ENCODE peak calls at places on chromosome 18, in seven cellular contexts. One of them, this sample, is unnamed.

GRCh38 chr18:36284671-36285295 is 12.7 kb upstream of the FHOD3 start:
- DNase-seq in NCI-H226: no peak
- DNase-seq in B cell: peak
- DNase-seq in AG09309: no peak
- DNase-seq in activated T-cell treated with anti-CD3 and anti-CD28 coated beads, Interleukin-2, amount 50 U/mL, for 72 hours: peak
- DNase-seq in HT1080: peak
- DNase-seq in left ventricle myocardium inferior: no peak
- DNase-seq in this sample: peak

GRCh38 chr18:7872569-7872968 is 305.5 kb downstream of the PTPRM start:
- DNase-seq in NCI-H226: peak
- DNase-seq in B cell: no peak
- DNase-seq in AG09309: no peak
- DNase-seq in activated T-cell treated with anti-CD3 and anti-CD28 coated beads, Interleukin-2, amount 50 U/mL, for 72 hours: no peak
- DNase-seq in HT1080: peak
- DNase-seq in left ventricle myocardium inferior: no peak
- DNase-seq in this sample: no peak

GRCh38 chr18:79681484-79682387 is 2.1 kb downstream of the CTDP1 start:
- DNase-seq in NCI-H226: no peak
- DNase-seq in B cell: no peak
- DNase-seq in AG09309: no peak
- DNase-seq in activated T-cell treated with anti-CD3 and anti-CD28 coated beads, Interleukin-2, amount 50 U/mL, for 72 hours: peak
- DNase-seq in HT1080: no peak
- DNase-seq in left ventricle myocardium inferior: no peak
- DNase-seq in this sample: peak

GRCh38 chr18:49015886-49016647 is 65.3 kb upstream of the SMAD7 start:
- DNase-seq in NCI-H226: no peak
- DNase-seq in B cell: no peak
- DNase-seq in AG09309: no peak
- DNase-seq in activated T-cell treated with anti-CD3 and anti-CD28 coated beads, Interleukin-2, amount 50 U/mL, for 72 hours: no peak
- DNase-seq in HT1080: no peak
- DNase-seq in left ventricle myocardium inferior: no peak
- DNase-seq in this sample: no peak

GRCh38 chr18:76466410-76466991 is 28.5 kb downstream of the ZNF516 start:
- DNase-seq in NCI-H226: no peak
- DNase-seq in B cell: no peak
- DNase-seq in AG09309: no peak
- DNase-seq in activated T-cell treated with anti-CD3 and anti-CD28 coated beads, Interleukin-2, amount 50 U/mL, for 72 hours: no peak
- DNase-seq in HT1080: no peak
- DNase-seq in left ventricle myocardium inferior: no peak
- DNase-seq in this sample: no peak

GRCh38 chr18:48194787-48195186 is 214.4 kb downstream of the ZBTB7C start:
- DNase-seq in NCI-H226: no peak
- DNase-seq in B cell: no peak
- DNase-seq in AG09309: no peak
- DNase-seq in activated T-cell treated with anti-CD3 and anti-CD28 coated beads, Interleukin-2, amount 50 U/mL, for 72 hours: no peak
- DNase-seq in HT1080: no peak
- DNase-seq in left ventricle myocardium inferior: no peak
- DNase-seq in this sample: no peak

GRCh38 chr18:61079714-61080113 is 253.5 kb upstream of the CDH20 start:
- DNase-seq in NCI-H226: no peak
- DNase-seq in B cell: no peak
- DNase-seq in AG09309: no peak
- DNase-seq in activated T-cell treated with anti-CD3 and anti-CD28 coated beads, Interleukin-2, amount 50 U/mL, for 72 hours: no peak
- DNase-seq in HT1080: no peak
- DNase-seq in left ventricle myocardium inferior: no peak
- DNase-seq in this sample: no peak

GRCh38 chr18:33830210-33830609 is 252.2 kb downstream of the ASXL3 start:
- DNase-seq in NCI-H226: no peak
- DNase-seq in B cell: no peak
- DNase-seq in AG09309: no peak
- DNase-seq in activated T-cell treated with anti-CD3 and anti-CD28 coated beads, Interleukin-2, amount 50 U/mL, for 72 hours: no peak
- DNase-seq in HT1080: no peak
- DNase-seq in left ventricle myocardium inferior: no peak
- DNase-seq in this sample: no peak

GRCh38 chr18:21664069-21664468 is 40.5 kb downstream of the ABHD3 start:
- DNase-seq in NCI-H226: no peak
- DNase-seq in B cell: no peak
- DNase-seq in AG09309: no peak
- DNase-seq in activated T-cell treated with anti-CD3 and anti-CD28 coated beads, Interleukin-2, amount 50 U/mL, for 72 hours: no peak
- DNase-seq in HT1080: no peak
- DNase-seq in left ventricle myocardium inferior: no peak
- DNase-seq in this sample: no peak

GRCh38 chr18:79613186-79613931 is 66.2 kb upstream of the CTDP1 start:
- DNase-seq in NCI-H226: no peak
- DNase-seq in B cell: no peak
- DNase-seq in AG09309: no peak
- DNase-seq in activated T-cell treated with anti-CD3 and anti-CD28 coated beads, Interleukin-2, amount 50 U/mL, for 72 hours: no peak
- DNase-seq in HT1080: no peak
- DNase-seq in left ventricle myocardium inferior: no peak
- DNase-seq in this sample: no peak

GRCh38 chr18:78876868-78877267 is 102.8 kb upstream of the SALL3 start:
- DNase-seq in NCI-H226: no peak
- DNase-seq in B cell: no peak
- DNase-seq in AG09309: no peak
- DNase-seq in activated T-cell treated with anti-CD3 and anti-CD28 coated beads, Interleukin-2, amount 50 U/mL, for 72 hours: no peak
- DNase-seq in HT1080: no peak
- DNase-seq in left ventricle myocardium inferior: no peak
- DNase-seq in this sample: no peak

GRCh38 chr18:61892683-61893303 is at the start of gene RNF152:
- DNase-seq in NCI-H226: no peak
- DNase-seq in B cell: peak
- DNase-seq in AG09309: no peak
- DNase-seq in activated T-cell treated with anti-CD3 and anti-CD28 coated beads, Interleukin-2, amount 50 U/mL, for 72 hours: peak
- DNase-seq in HT1080: no peak
- DNase-seq in left ventricle myocardium inferior: peak
- DNase-seq in this sample: no peak

GRCh38 chr18:76386886-76387285 is 108.2 kb downstream of the ZNF516 start:
- DNase-seq in NCI-H226: no peak
- DNase-seq in B cell: no peak
- DNase-seq in AG09309: no peak
- DNase-seq in activated T-cell treated with anti-CD3 and anti-CD28 coated beads, Interleukin-2, amount 50 U/mL, for 72 hours: no peak
- DNase-seq in HT1080: no peak
- DNase-seq in left ventricle myocardium inferior: no peak
- DNase-seq in this sample: no peak

GRCh38 chr18:7567487-7568425 is 640 bp downstream of the PTPRM start:
- DNase-seq in NCI-H226: peak
- DNase-seq in B cell: peak
- DNase-seq in AG09309: no peak
- DNase-seq in activated T-cell treated with anti-CD3 and anti-CD28 coated beads, Interleukin-2, amount 50 U/mL, for 72 hours: peak
- DNase-seq in HT1080: peak
- DNase-seq in left ventricle myocardium inferior: peak
- DNase-seq in this sample: peak

GRCh38 chr18:61502472-61502871 is 169.2 kb downstream of the CDH20 start:
- DNase-seq in NCI-H226: no peak
- DNase-seq in B cell: peak
- DNase-seq in AG09309: peak
- DNase-seq in activated T-cell treated with anti-CD3 and anti-CD28 coated beads, Interleukin-2, amount 50 U/mL, for 72 hours: peak
- DNase-seq in HT1080: peak
- DNase-seq in left ventricle myocardium inferior: no peak
- DNase-seq in this sample: no peak

GRCh38 chr18:77103991-77104521 is 28.5 kb downstream of the MBP start:
- DNase-seq in NCI-H226: no peak
- DNase-seq in B cell: no peak
- DNase-seq in AG09309: no peak
- DNase-seq in activated T-cell treated with anti-CD3 and anti-CD28 coated beads, Interleukin-2, amount 50 U/mL, for 72 hours: no peak
- DNase-seq in HT1080: no peak
- DNase-seq in left ventricle myocardium inferior: no peak
- DNase-seq in this sample: no peak

GRCh38 chr18:54561864-54562263 is 29.2 kb upstream of the DYNAP start:
- DNase-seq in NCI-H226: no peak
- DNase-seq in B cell: no peak
- DNase-seq in AG09309: no peak
- DNase-seq in activated T-cell treated with anti-CD3 and anti-CD28 coated beads, Interleukin-2, amount 50 U/mL, for 72 hours: no peak
- DNase-seq in HT1080: no peak
- DNase-seq in left ventricle myocardium inferior: no peak
- DNase-seq in this sample: no peak

GRCh38 chr18:22800551-22800951 is 132.6 kb upstream of the RBBP8 start:
- DNase-seq in NCI-H226: no peak
- DNase-seq in B cell: no peak
- DNase-seq in AG09309: no peak
- DNase-seq in activated T-cell treated with anti-CD3 and anti-CD28 coated beads, Interleukin-2, amount 50 U/mL, for 72 hours: no peak
- DNase-seq in HT1080: no peak
- DNase-seq in left ventricle myocardium inferior: no peak
- DNase-seq in this sample: no peak

GRCh38 chr18:35875566-35875965 is 96.9 kb upstream of the RMP24 start:
- DNase-seq in NCI-H226: no peak
- DNase-seq in B cell: no peak
- DNase-seq in AG09309: no peak
- DNase-seq in activated T-cell treated with anti-CD3 and anti-CD28 coated beads, Interleukin-2, amount 50 U/mL, for 72 hours: no peak
- DNase-seq in HT1080: no peak
- DNase-seq in left ventricle myocardium inferior: no peak
- DNase-seq in this sample: no peak

GRCh38 chr18:69401475-69402218 is 959 bp downstream of the DOK6 start:
- DNase-seq in NCI-H226: no peak
- DNase-seq in B cell: no peak
- DNase-seq in AG09309: no peak
- DNase-seq in activated T-cell treated with anti-CD3 and anti-CD28 coated beads, Interleukin-2, amount 50 U/mL, for 72 hours: peak
- DNase-seq in HT1080: no peak
- DNase-seq in left ventricle myocardium inferior: no peak
- DNase-seq in this sample: no peak

GRCh38 chr18:702957-703659 is 9.3 kb downstream of the ENOSF1 start:
- DNase-seq in NCI-H226: peak
- DNase-seq in B cell: no peak
- DNase-seq in AG09309: peak
- DNase-seq in activated T-cell treated with anti-CD3 and anti-CD28 coated beads, Interleukin-2, amount 50 U/mL, for 72 hours: no peak
- DNase-seq in HT1080: peak
- DNase-seq in left ventricle myocardium inferior: no peak
- DNase-seq in this sample: no peak

This sample was measured in activated CD8-positive, alpha-beta T cell treated with anti-CD3 and anti-CD28 coated beads, Interleukin-2, amount 10 ng/mL, durations not matched to agents 7 days and 5 days.